ENCODE peak calls at places on chromosomes 6 and 20, in five cellular contexts. One of them, this sample, is unnamed.

GRCh38 chr6:161327360-161327953 is 53.6 kb upstream of the AGPAT4 start:
- DNase-seq in H1: no peak
- DNase-seq in suprapubic skin: no peak
- DNase-seq in transverse colon: no peak
- DNase-seq in endothelial cell of umbilical vein: no peak
- DNase-seq in this sample: no peak

GRCh38 chr20:7981374-7981773 is 38.2 kb downstream of the TMX4 start:
- DNase-seq in suprapubic skin: no peak
- DNase-seq in endothelial cell of umbilical vein: no peak
- DNase-seq in transverse colon: no peak
- DNase-seq in H1: no peak
- DNase-seq in this sample: no peak

GRCh38 chr6:142746524-142746923 is 198.5 kb downstream of the HIVEP2 start:
- DNase-seq in H1: no peak
- DNase-seq in endothelial cell of umbilical vein: peak; percentile 55
- DNase-seq in suprapubic skin: no peak
- DNase-seq in transverse colon: no peak
- DNase-seq in this sample: no peak

GRCh38 chr20:31485450-31486339 is 10.6 kb downstream of the REM1 start:
- DNase-seq in transverse colon: peak; percentile 44
- DNase-seq in endothelial cell of umbilical vein: peak; percentile 70
- DNase-seq in suprapubic skin: no peak
- DNase-seq in H1: no peak
- DNase-seq in this sample: no peak

GRCh38 chr6:144265390-144265789 is 19.7 kb upstream of the UTRN start:
- DNase-seq in transverse colon: no peak
- DNase-seq in H1: no peak
- DNase-seq in suprapubic skin: no peak
- DNase-seq in endothelial cell of umbilical vein: peak; percentile 64
- DNase-seq in this sample: no peak

GRCh38 chr6:127690092-127690491 is 113.1 kb downstream of the C6orf58 start:
- DNase-seq in endothelial cell of umbilical vein: peak; percentile 3
- DNase-seq in suprapubic skin: no peak
- DNase-seq in transverse colon: no peak
- DNase-seq in H1: no peak
- DNase-seq in this sample: no peak

GRCh38 chr6:12751694-12752304 is 35.2 kb downstream of the PHACTR1 start:
- DNase-seq in suprapubic skin: no peak
- DNase-seq in endothelial cell of umbilical vein: peak; percentile 40
- DNase-seq in H1: no peak
- DNase-seq in transverse colon: peak; percentile 20
- DNase-seq in this sample: peak; percentile 19

GRCh38 chr6:161238076-161238869 is 35.6 kb downstream of the AGPAT4 start:
- DNase-seq in endothelial cell of umbilical vein: no peak
- DNase-seq in suprapubic skin: no peak
- DNase-seq in H1: no peak
- DNase-seq in transverse colon: no peak
- DNase-seq in this sample: no peak

GRCh38 chr20:46544576-46544975 is 5.9 kb downstream of the OCSTAMP start:
- DNase-seq in transverse colon: no peak
- DNase-seq in suprapubic skin: no peak
- DNase-seq in H1: no peak
- DNase-seq in endothelial cell of umbilical vein: no peak
- DNase-seq in this sample: no peak

GRCh38 chr6:25717856-25718740 is 36.4 kb upstream of the SLC17A4 start:
- DNase-seq in transverse colon: no peak
- DNase-seq in endothelial cell of umbilical vein: peak; percentile 48
- DNase-seq in H1: no peak
- DNase-seq in suprapubic skin: no peak
- DNase-seq in this sample: peak; percentile 11

GRCh38 chr6:161406633-161407032 is 132.8 kb upstream of the AGPAT4 start:
- DNase-seq in transverse colon: no peak
- DNase-seq in suprapubic skin: no peak
- DNase-seq in H1: no peak
- DNase-seq in endothelial cell of umbilical vein: no peak
- DNase-seq in this sample: no peak

GRCh38 chr20:44720617-44720993 is 5.4 kb downstream of the CCN5 start:
- DNase-seq in H1: no peak
- DNase-seq in suprapubic skin: no peak
- DNase-seq in transverse colon: no peak
- DNase-seq in endothelial cell of umbilical vein: no peak
- DNase-seq in this sample: peak; percentile 24

GRCh38 chr6:27867051-27867940 is 44.9 kb downstream of the OR2B2 start:
- DNase-seq in suprapubic skin: no peak
- DNase-seq in H1: no peak
- DNase-seq in transverse colon: peak; percentile 84
- DNase-seq in endothelial cell of umbilical vein: peak; percentile 82
- DNase-seq in this sample: no peak

GRCh38 chr6:106444777-106445507 is 84.4 kb downstream of the CRYBG1 start:
- DNase-seq in H1: no peak
- DNase-seq in suprapubic skin: no peak
- DNase-seq in endothelial cell of umbilical vein: peak; percentile 52
- DNase-seq in transverse colon: no peak
- DNase-seq in this sample: peak; percentile 47

GRCh38 chr6:118283759-118284158 is 264.3 kb upstream of the PLN start:
- DNase-seq in H1: no peak
- DNase-seq in transverse colon: peak; percentile 9
- DNase-seq in endothelial cell of umbilical vein: peak; percentile 64
- DNase-seq in suprapubic skin: no peak
- DNase-seq in this sample: peak; percentile 34

DNA sequence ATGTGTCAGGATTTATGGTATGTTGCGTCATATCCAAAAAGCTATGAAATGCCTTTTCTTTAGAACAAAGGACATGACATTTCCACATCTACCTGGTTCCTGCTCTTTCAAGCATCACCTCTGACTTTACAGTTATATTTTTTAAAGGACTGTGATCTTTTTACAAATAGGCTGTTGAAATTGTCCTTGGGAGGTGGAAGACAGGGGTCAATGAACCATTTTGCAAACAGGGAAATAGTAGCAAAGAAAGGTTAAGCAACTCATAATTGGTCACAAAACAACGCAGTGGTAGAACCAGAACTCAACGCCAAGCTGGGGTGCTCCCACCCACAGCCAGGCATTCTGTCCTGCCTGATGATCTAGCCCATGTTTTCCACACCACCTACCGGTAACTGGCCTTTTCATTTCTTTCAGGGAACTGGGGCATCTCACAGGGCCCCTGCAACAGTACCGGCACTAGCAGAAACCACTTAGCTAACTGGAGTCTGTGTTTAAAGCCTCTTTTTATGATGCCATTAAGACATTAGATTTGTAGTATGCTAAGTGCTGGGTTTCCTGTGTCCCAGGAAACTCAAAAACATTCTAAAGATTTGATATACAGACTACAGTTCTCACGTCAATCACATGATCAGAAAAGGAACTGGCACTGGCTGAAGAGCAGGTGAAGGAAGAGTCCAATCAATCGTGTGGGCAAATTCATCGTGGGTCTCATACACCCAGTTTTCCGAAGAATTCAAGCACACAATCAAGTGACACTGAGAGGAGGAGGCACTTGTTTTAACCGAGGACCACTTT is 13.9 kb downstream of the ZNF217 start:
- DNase-seq in H1: no peak
- DNase-seq in endothelial cell of umbilical vein: peak; percentile 59
- DNase-seq in transverse colon: peak; percentile 38
- DNase-seq in suprapubic skin: no peak
- DNase-seq in this sample: peak; percentile 46
- TF ChIP-seq POLR2AphosphoS5 in H1: no peak
- TF ChIP-seq POLR2AphosphoS5 in endothelial cell of umbilical vein: no peak
- TF ChIP-seq POLR2AphosphoS5 in transverse colon: no peak
- TF ChIP-seq POLR2AphosphoS5 in suprapubic skin: no peak
- TF ChIP-seq POLR2AphosphoS5 in this sample: peak; percentile 52

GRCh38 chr6:169536446-169537170 is 165.2 kb downstream of the WDR27 start:
- DNase-seq in suprapubic skin: no peak
- DNase-seq in endothelial cell of umbilical vein: no peak
- DNase-seq in transverse colon: no peak
- DNase-seq in H1: no peak
- DNase-seq in this sample: no peak

GRCh38 chr6:169543704-169544103 is 158.1 kb downstream of the WDR27 start:
- DNase-seq in endothelial cell of umbilical vein: no peak
- DNase-seq in suprapubic skin: no peak
- DNase-seq in transverse colon: no peak
- DNase-seq in H1: no peak
- DNase-seq in this sample: no peak

GRCh38 chr6:169542491-169542890 is 159.3 kb downstream of the WDR27 start:
- DNase-seq in H1: no peak
- DNase-seq in endothelial cell of umbilical vein: no peak
- DNase-seq in transverse colon: no peak
- DNase-seq in suprapubic skin: no peak
- DNase-seq in this sample: no peak

GRCh38 chr6:169533656-169534421 is 168.0 kb downstream of the WDR27 start:
- DNase-seq in H1: no peak
- DNase-seq in transverse colon: no peak
- DNase-seq in endothelial cell of umbilical vein: no peak
- DNase-seq in suprapubic skin: no peak
- DNase-seq in this sample: no peak

GRCh38 chr6:169539176-169539897 is 162.5 kb downstream of the WDR27 start:
- DNase-seq in endothelial cell of umbilical vein: peak; percentile 70
- DNase-seq in transverse colon: no peak
- DNase-seq in suprapubic skin: no peak
- DNase-seq in H1: no peak
- DNase-seq in this sample: no peak
- H3K9me3 ChIP-seq in endothelial cell of umbilical vein: no peaks in the 10 kb centered on the region
- H3K9me3 ChIP-seq in transverse colon: peaks cover 10% of the 10 kb centered on the region
- H3K9me3 ChIP-seq in suprapubic skin: peaks cover 14% of the 10 kb centered on the region
- H3K9me3 ChIP-seq in H1: peaks cover 10% of the 10 kb centered on the region
- H3K9me3 ChIP-seq in this sample: no peaks in the 10 kb centered on the region

GRCh38 chr20:21504323-21504722 is 9.5 kb downstream of the NKX2-2 start:
- DNase-seq in endothelial cell of umbilical vein: no peak
- DNase-seq in suprapubic skin: no peak
- DNase-seq in transverse colon: no peak
- DNase-seq in H1: no peak
- DNase-seq in this sample: no peak

GRCh38 chr20:21505161-21505809 is 8.6 kb downstream of the NKX2-2 start:
- DNase-seq in H1: no peak
- DNase-seq in transverse colon: peak; percentile 69
- DNase-seq in endothelial cell of umbilical vein: peak; percentile 45
- DNase-seq in suprapubic skin: peak; percentile 84
- DNase-seq in this sample: peak; percentile 38

GRCh38 chr20:21508230-21509078 is 5.4 kb downstream of the NKX2-2 start:
- DNase-seq in endothelial cell of umbilical vein: no peak
- DNase-seq in suprapubic skin: no peak
- DNase-seq in H1: no peak
- DNase-seq in transverse colon: no peak
- DNase-seq in this sample: no peak

GRCh38 chr20:21507275-21508229 is 6.3 kb downstream of the NKX2-2 start:
- DNase-seq in suprapubic skin: no peak
- DNase-seq in transverse colon: no peak
- DNase-seq in H1: no peak
- DNase-seq in endothelial cell of umbilical vein: no peak
- DNase-seq in this sample: no peak

GRCh38 chr20:21505810-21506530 is 7.9 kb downstream of the NKX2-2 start:
- DNase-seq in H1: no peak
- DNase-seq in transverse colon: peak; percentile 45
- DNase-seq in suprapubic skin: no peak
- DNase-seq in endothelial cell of umbilical vein: peak; percentile 37
- DNase-seq in this sample: no peak
- TF ChIP-seq POLR2A in H1: no peak
- TF ChIP-seq POLR2A in transverse colon: no peak
- TF ChIP-seq POLR2A in suprapubic skin: no peak
- TF ChIP-seq POLR2A in endothelial cell of umbilical vein: no peak
- TF ChIP-seq POLR2A in this sample: no peak

GRCh38 chr20:63941282-63942060 is 14.7 kb downstream of the UCKL1 start:
- DNase-seq in transverse colon: peak; percentile 63
- DNase-seq in suprapubic skin: peak; percentile 91
- DNase-seq in H1: peak; percentile 96
- DNase-seq in endothelial cell of umbilical vein: no peak
- DNase-seq in this sample: no peak
- TF ChIP-seq POLR2AphosphoS5 in transverse colon: no peak
- TF ChIP-seq POLR2AphosphoS5 in suprapubic skin: no peak
- TF ChIP-seq POLR2AphosphoS5 in H1: peak; percentile 36
- TF ChIP-seq POLR2AphosphoS5 in endothelial cell of umbilical vein: peak; percentile 4
- TF ChIP-seq POLR2AphosphoS5 in this sample: no peak

DNA sequence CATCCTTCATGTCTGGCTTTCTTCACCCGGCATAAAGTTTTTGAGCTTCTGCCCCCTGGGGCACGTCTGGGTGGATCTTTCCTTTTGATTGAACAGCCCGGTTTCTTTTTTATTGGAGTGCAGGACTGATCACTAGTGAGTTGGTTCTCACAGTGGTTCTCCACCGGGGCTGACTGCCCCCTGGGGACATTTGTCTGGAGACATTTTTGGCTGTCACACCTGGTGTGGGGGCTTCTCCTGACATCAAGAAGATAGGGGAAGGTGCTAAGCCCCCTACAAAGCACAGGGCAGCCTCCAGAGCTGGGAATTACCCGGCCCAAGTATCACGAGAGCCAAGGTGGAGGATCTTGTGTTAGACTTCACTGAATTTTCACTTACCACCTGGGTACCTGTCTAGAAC is 25.7 kb upstream of the IRF4 start:
- DNase-seq in H1: no peak
- DNase-seq in endothelial cell of umbilical vein: no peak
- DNase-seq in transverse colon: no peak
- DNase-seq in suprapubic skin: no peak
- DNase-seq in this sample: no peak
- H3K9me3 ChIP-seq in H1: peaks cover 60% of the 10 kb centered on the region
- H3K9me3 ChIP-seq in endothelial cell of umbilical vein: peaks cover 8% of the 10 kb centered on the region
- H3K9me3 ChIP-seq in transverse colon: no peaks in the 10 kb centered on the region
- H3K9me3 ChIP-seq in suprapubic skin: peaks cover 8% of the 10 kb centered on the region
- H3K9me3 ChIP-seq in this sample: no peaks in the 10 kb centered on the region

GRCh38 chr20:33663161-33664084 is 1.3 kb downstream of the C20orf144 start:
- DNase-seq in H1: no peak
- DNase-seq in suprapubic skin: no peak
- DNase-seq in transverse colon: peak; percentile 89
- DNase-seq in endothelial cell of umbilical vein: peak; percentile 43
- DNase-seq in this sample: peak; percentile 79
- TF ChIP-seq POLR2A in H1: no peak
- TF ChIP-seq POLR2A in suprapubic skin: no peak
- TF ChIP-seq POLR2A in transverse colon: peak; percentile 70
- TF ChIP-seq POLR2A in endothelial cell of umbilical vein: peak; percentile 79
- TF ChIP-seq POLR2A in this sample: peak; percentile 65